ENCODE peak calls at places on chromosomes 2 and 18, in seven cellular contexts. K, Z, O, L, N, C and E are unnamed samples.

GRCh38 chr18:63578357-63578958 is 8.7 kb upstream of the SERPINB13 start:
- DNase-seq in K (peak; percentile 53), Z (peak; percentile 23), O (peak; percentile 28), L (no peak), N (no peak), C (no peak), E (no peak)

GRCh38 chr18:3177902-3178687 is 41.7 kb downstream of the MYOM1 start:
- DNase-seq in K (peak; percentile 73), Z (no peak), O (no peak), L (peak; percentile 57), N (peak; percentile 63), C (peak; percentile 98), E (peak; percentile 83)

GRCh38 chr2:209985879-209986278 is 16.6 kb upstream of the RPE start:
- DNase-seq in K (no peak), Z (no peak), O (no peak), L (no peak), N (no peak), C (no peak), E (no peak)

GRCh38 chr2:120109186-120110061 is 96.5 kb downstream of the EPB41L5 start:
- DNase-seq in K (no peak), Z (peak; percentile 55), O (peak; percentile 41), L (no peak), N (no peak), C (peak; percentile 19), E (no peak)

GRCh38 chr18:4352746-4353522 is 102.2 kb downstream of the DLGAP1 start:
- DNase-seq in K (no peak), Z (no peak), O (no peak), L (no peak), N (no peak), C (no peak), E (no peak)

GRCh38 chr18:63603772-63604171 is 16.6 kb downstream of the SERPINB13 start:
- DNase-seq in K (no peak), Z (no peak), O (no peak), L (no peak), N (no peak), C (peak; percentile 42), E (no peak)

GRCh38 chr2:175864131-175864728 is 137.8 kb downstream of the LNPK start:
- DNase-seq in K (no peak), Z (peak; percentile 11), O (no peak), L (no peak), N (no peak), C (no peak), E (no peak)

GRCh38 chr2:47011264-47011663 is 95.7 kb upstream of the MCFD2 start:
- DNase-seq in K (no peak), Z (no peak), O (no peak), L (no peak), N (no peak), C (no peak), E (no peak)

GRCh38 chr2:75564026-75564688 is 3.4 kb upstream of the EVA1A start:
- DNase-seq in K (no peak), Z (no peak), O (no peak), L (no peak), N (no peak), C (no peak), E (no peak)

GRCh38 chr18:23136326-23137092 is 1.2 kb downstream of the CABLES1 start:
- DNase-seq in K (peak; percentile 37), Z (no peak), O (peak; percentile 78), L (peak; percentile 40), N (no peak), C (no peak), E (peak; percentile 89)

GRCh38 chr2:210198326-210198725 is 26.9 kb downstream of the ACADL start:
- DNase-seq in K (no peak), Z (no peak), O (no peak), L (no peak), N (no peak), C (no peak), E (no peak)

GRCh38 chr2:173407176-173407575 is 52.5 kb downstream of the CDCA7 start:
- DNase-seq in K (no peak), Z (no peak), O (no peak), L (no peak), N (no peak), C (no peak), E (no peak)

GRCh38 chr2:130798472-130799221 is 38.1 kb upstream of the ARHGEF4 start:
- DNase-seq in K (peak; percentile 11), Z (no peak), O (peak; percentile 89), L (no peak), N (no peak), C (no peak), E (no peak)

GRCh38 chr2:122564843-122565242 is 809.4 kb downstream of the TSN start:
- DNase-seq in K (no peak), Z (no peak), O (no peak), L (no peak), N (no peak), C (no peak), E (no peak)

GRCh38 chr2:70939847-70940580 is 4.3 kb downstream of the ATP6V1B1 start:
- DNase-seq in K (no peak), Z (no peak), O (no peak), L (no peak), N (no peak), C (no peak), E (no peak)

GRCh38 chr2:1972428-1972827 is 228.1 kb upstream of the PXDN start:
- DNase-seq in K (peak; percentile 16), Z (no peak), O (peak; percentile 87), L (no peak), N (no peak), C (no peak), E (no peak)

GRCh38 chr2:127081826-127082633 is 24.9 kb downstream of the BIN1 start:
- DNase-seq in K (no peak), Z (no peak), O (no peak), L (peak; percentile 45), N (peak; percentile 61), C (no peak), E (no peak)

DNA sequence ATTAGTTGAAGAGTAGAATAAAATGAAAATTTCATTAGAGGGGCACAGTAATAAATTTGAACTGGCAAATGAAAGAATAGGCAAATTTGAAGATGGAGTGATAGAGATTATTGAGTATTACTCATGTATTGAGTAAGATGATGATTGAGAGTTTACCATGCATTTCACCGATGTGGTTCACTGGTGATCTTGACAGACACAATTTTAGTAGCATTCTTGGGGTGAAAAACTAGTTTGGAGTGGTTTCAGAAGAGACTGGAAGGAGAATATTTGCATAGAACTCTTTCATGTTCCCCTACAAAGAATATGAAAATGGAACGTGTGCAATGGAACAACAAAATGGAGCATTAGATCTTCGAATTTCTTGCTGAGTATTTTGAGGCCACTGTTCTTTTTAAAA is 121.4 kb downstream of the ASXL3 start:
- DNase-seq in K (no peak), Z (no peak), O (no peak), L (no peak), N (no peak), C (peak; percentile 8), E (no peak)
- H3K27me3 ChIP-seq in K (no peaks in the 10 kb centered on the region), Z (no peaks in the 10 kb centered on the region), O (no peaks in the 10 kb centered on the region), L (no peaks in the 10 kb centered on the region), N (no peaks in the 10 kb centered on the region), C (no peaks in the 10 kb centered on the region), E (no peaks in the 10 kb centered on the region)

GRCh38 chr2:109341904-109342303 is 212.9 kb downstream of the SH3RF3 start:
- DNase-seq in K (no peak), Z (no peak), O (no peak), L (no peak), N (no peak), C (no peak), E (no peak)

GRCh38 chr2:109337221-109337620 is 208.2 kb downstream of the SH3RF3 start:
- DNase-seq in K (no peak), Z (no peak), O (no peak), L (no peak), N (no peak), C (no peak), E (no peak)

GRCh38 chr2:109340381-109340780 is 211.4 kb downstream of the SH3RF3 start:
- DNase-seq in K (no peak), Z (no peak), O (no peak), L (no peak), N (no peak), C (no peak), E (no peak)

GRCh38 chr2:109341363-109341762 is 212.4 kb downstream of the SH3RF3 start:
- DNase-seq in K (no peak), Z (no peak), O (no peak), L (no peak), N (no peak), C (no peak), E (no peak)

DNA sequence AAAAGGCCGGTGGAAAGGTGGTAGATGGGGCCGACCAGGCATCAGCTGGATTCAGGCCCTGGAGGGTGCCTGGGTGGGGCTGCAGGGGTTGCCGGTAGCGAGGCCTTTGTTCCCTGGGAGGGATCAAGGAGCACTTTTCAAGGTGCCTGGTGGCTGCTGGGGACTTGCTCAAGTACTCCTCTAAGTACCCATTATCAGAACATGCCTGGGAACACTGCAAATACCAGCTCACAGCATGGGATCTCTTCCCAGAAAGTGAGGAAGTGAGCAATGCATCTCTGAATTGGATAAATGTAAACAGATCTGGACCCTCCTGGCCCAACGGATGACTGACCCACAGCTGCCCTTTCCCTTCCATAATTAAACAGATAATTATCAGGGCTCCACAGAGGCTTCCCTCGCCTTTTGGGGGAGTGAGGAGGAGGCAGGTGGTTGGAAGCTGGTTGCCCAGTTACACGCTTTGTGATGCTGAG is 210.6 kb downstream of the SH3RF3 start:
- DNase-seq in K (no peak), Z (no peak), O (no peak), L (no peak), N (no peak), C (no peak), E (no peak)
- TF ChIP-seq EP300 in K (no peak), Z (no peak), O (peak; percentile 54), L (no peak), N (no peak), C (no peak), E (no peak)

GRCh38 chr2:66578067-66578852 is 143.3 kb downstream of the MEIS1 start:
- DNase-seq in K (no peak), Z (no peak), O (no peak), L (no peak), N (no peak), C (no peak), E (no peak)

GRCh38 chr2:66575625-66576371 is 140.9 kb downstream of the MEIS1 start:
- DNase-seq in K (no peak), Z (no peak), O (peak; percentile 69), L (no peak), N (no peak), C (no peak), E (no peak)

GRCh38 chr2:66576381-66577330 is 141.7 kb downstream of the MEIS1 start:
- DNase-seq in K (no peak), Z (peak; percentile 44), O (no peak), L (no peak), N (no peak), C (no peak), E (peak; percentile 73)

GRCh38 chr2:66578853-66579158 is 143.9 kb downstream of the MEIS1 start:
- DNase-seq in K (no peak), Z (no peak), O (no peak), L (no peak), N (no peak), C (no peak), E (no peak)

GRCh38 chr2:66577331-66578041 is 142.6 kb downstream of the MEIS1 start:
- DNase-seq in K (no peak), Z (no peak), O (no peak), L (no peak), N (no peak), C (no peak), E (no peak)
- H3K27me3 ChIP-seq in K (peaks cover 84% of the 10 kb centered on the region), Z (peaks cover 24% of the 10 kb centered on the region), O (no peaks in the 10 kb centered on the region), L (peaks cover 79% of the 10 kb centered on the region), N (peaks cover 95% of the 10 kb centered on the region), C (peaks cover 9% of the 10 kb centered on the region), E (peaks cover 68% of the 10 kb centered on the region)

GRCh38 chr18:65380571-65380970 is 370.2 kb upstream of the CDH7 start:
- DNase-seq in K (no peak), Z (no peak), O (no peak), L (no peak), N (no peak), C (no peak), E (no peak)

GRCh38 chr18:65380986-65381385 is 369.8 kb upstream of the CDH7 start:
- DNase-seq in K (no peak), Z (no peak), O (no peak), L (no peak), N (no peak), C (no peak), E (no peak)
- TF ChIP-seq EP300 in K (no peak), Z (no peak), O (no peak), L (no peak), N (no peak), C (no peak), E (no peak)